ENCODE peak calls at places on chromosomes 7 and 10, in eight cellular contexts. I, H, R, D, W, G, E and B are unnamed samples.

GRCh38 chr10:51397695-51398094 is 301.7 kb downstream of the CSTF2T start:
- DNase-seq in I (no peak), H (no peak), R (peak), D (no peak), W (peak), G (no peak), E (no peak), B (no peak)

GRCh38 chr10:97159906-97160305 is 25.9 kb downstream of the SLIT1 start:
- DNase-seq in I (no peak), H (no peak), R (no peak), D (no peak), W (no peak), G (no peak), E (no peak), B (no peak)

GRCh38 chr7:26457702-26458327 is 166.2 kb downstream of the SNX10 start:
- DNase-seq in I (no peak), H (no peak), R (no peak), D (no peak), W (no peak), G (no peak), E (no peak), B (no peak)

GRCh38 chr7:135964791-135965190 is 12.4 kb downstream of the MTPN start:
- DNase-seq in I (no peak), H (no peak), R (no peak), D (no peak), W (no peak), G (no peak), E (no peak), B (no peak)

GRCh38 chr7:75054744-75055527 is 18.7 kb downstream of the RCC1L start:
- DNase-seq in I (no peak), H (no peak), R (peak), D (no peak), W (no peak), G (no peak), E (no peak), B (no peak)

GRCh38 chr10:124005991-124006392 is 87.4 kb downstream of the CHST15 start:
- DNase-seq in I (no peak), H (no peak), R (no peak), D (no peak), W (peak), G (no peak), E (no peak), B (no peak)

GRCh38 chr10:130326954-130327353 is 190.8 kb downstream of the GLRX3 start:
- DNase-seq in I (no peak), H (no peak), R (no peak), D (no peak), W (no peak), G (no peak), E (no peak), B (no peak)

GRCh38 chr7:99601656-99602310 is 3.7 kb downstream of the TMEM225B start:
- DNase-seq in I (no peak), H (no peak), R (no peak), D (no peak), W (no peak), G (no peak), E (no peak), B (no peak)

GRCh38 chr10:10270071-10270470 is 747.6 kb upstream of the CELF2 start:
- DNase-seq in I (no peak), H (no peak), R (no peak), D (no peak), W (no peak), G (no peak), E (no peak), B (no peak)

GRCh38 chr7:156675721-156676120 is 35.1 kb downstream of the RNF32 start:
- DNase-seq in I (no peak), H (no peak), R (no peak), D (no peak), W (no peak), G (no peak), E (no peak), B (no peak)

GRCh38 chr10:4567637-4568036 is 258.4 kb upstream of the AKR1E2 start:
- DNase-seq in I (no peak), H (no peak), R (no peak), D (no peak), W (no peak), G (no peak), E (no peak), B (no peak)

GRCh38 chr10:23238015-23238414 is 45.9 kb downstream of the PTF1A start:
- DNase-seq in I (no peak), H (no peak), R (no peak), D (peak), W (no peak), G (no peak), E (no peak), B (no peak)

GRCh38 chr7:149825567-149826343 is 12.4 kb upstream of the ZNF862 start:
- DNase-seq in I (no peak), H (no peak), R (no peak), D (no peak), W (no peak), G (no peak), E (no peak), B (no peak)